ENCODE peak calls at places on chromosomes 7 and 10, in six cellular contexts. Z is tibial artery, Q is iris pigment epithelial cell, G is IMR-90, T is H7, M is ELR. A is an unnamed sample.
A peak's percentile ranks its signal among the peaks of the same experiment; 100 is the strongest.

GRCh38 chr7:139658919-139659675 is 118.7 kb downstream of the HIPK2 start:
- DNase-seq in M (no peak), G (no peak), T (no peak), Q (no peak), Z (no peak), A (no peak)

GRCh38 chr7:105149827-105150226 is 135.8 kb downstream of the KMT2E start:
- DNase-seq in Q (peak; percentile 66), T (no peak), M (peak; percentile 78), Z (no peak), G (peak; percentile 64), A (no peak)

GRCh38 chr10:119769886-119770285 is 44.0 kb downstream of the INPP5F start:
- DNase-seq in T (no peak), Z (no peak), G (peak; percentile 80), Q (peak; percentile 80), M (peak; percentile 94), A (no peak)

GRCh38 chr7:149284343-149284742 is 22.3 kb downstream of the ZNF783 start:
- DNase-seq in M (no peak), T (no peak), Q (no peak), Z (no peak), G (no peak), A (no peak)

GRCh38 chr7:94980418-94981142 is 73.2 kb downstream of the PPP1R9A start:
- DNase-seq in M (no peak), T (no peak), Z (no peak), Q (peak; percentile 7), G (no peak), A (no peak)

GRCh38 chr7:123712619-123713018 is 36.2 kb downstream of the WASL start:
- DNase-seq in G (peak; percentile 69), M (peak; percentile 39), Z (no peak), T (no peak), Q (peak; percentile 83), A (no peak)

GRCh38 chr7:150790416-150791075 is 9.6 kb downstream of the TMEM176B start:
- DNase-seq in Z (no peak), G (no peak), M (no peak), T (no peak), Q (no peak), A (no peak)

GRCh38 chr10:30027057-30028005 is 32.1 kb downstream of the JCAD start:
- DNase-seq in Q (peak; percentile 59), G (no peak), T (peak; percentile 80), Z (no peak), M (no peak), A (peak; percentile 54)

GRCh38 chr10:128440513-128441160 is 314.4 kb upstream of the MKI67 start:
- DNase-seq in G (no peak), M (no peak), T (no peak), Q (no peak), Z (no peak), A (no peak)

GRCh38 chr7:47239034-47239433 is 342.9 kb downstream of the TNS3 start:
- DNase-seq in G (no peak), T (no peak), Z (no peak), Q (no peak), M (no peak), A (no peak)

A was measured in iPS-NIHi11.